ENCODE peak calls at places on chromosomes 1 and 21, in eight cellular contexts. T is transverse colon, S is brain microvascular endothelial cell, L is tibial nerve, I is endothelial cell, M is omental fat pad, B is nephron progenitor cell, A is adrenal gland. F is an unnamed sample.

GRCh38 chr1:215360786-215361185 is 206.3 kb upstream of the KCTD3 start:
- DNase-seq in B (no peak), T (no peak), M (no peak), A (no peak), L (no peak), S (no peak), I (no peak), F (no peak)

GRCh38 chr1:159214149-159214760 is 9.6 kb downstream of the ACKR1 start:
- DNase-seq in S (peak; percentile 18), I (peak; percentile 64), A (peak; percentile 45), T (peak; percentile 20), L (no peak), B (peak; percentile 57), M (no peak), F (no peak)

GRCh38 chr1:64327119-64327518 is 123.7 kb downstream of the UBE2U start:
- DNase-seq in T (no peak), M (no peak), S (no peak), A (no peak), B (no peak), L (no peak), I (no peak), F (no peak)

GRCh38 chr21:45050786-45051489 is 23.4 kb upstream of the ADARB1 start:
- DNase-seq in S (peak; percentile 95), A (no peak), L (no peak), I (no peak), B (no peak), M (no peak), T (no peak), F (no peak)

GRCh38 chr1:10648689-10649483 is 147.6 kb downstream of the CASZ1 start:
- DNase-seq in L (no peak), B (peak; percentile 74), M (no peak), I (no peak), T (no peak), S (no peak), A (no peak), F (no peak)

GRCh38 chr1:203567596-203567995 is 59.0 kb upstream of the ATP2B4 start:
- DNase-seq in B (no peak), S (no peak), T (no peak), A (no peak), M (no peak), I (no peak), L (no peak), F (no peak)

GRCh38 chr21:40120944-40121575 is 253.8 kb downstream of the PCP4 start:
- DNase-seq in I (no peak), T (no peak), L (no peak), B (no peak), S (no peak), A (no peak), M (no peak), F (no peak)

GRCh38 chr1:240169188-240169587 is 77.5 kb downstream of the FMN2 start:
- DNase-seq in L (no peak), S (peak; percentile 22), T (no peak), I (no peak), M (no peak), A (no peak), B (no peak), F (no peak)

GRCh38 chr1:44276901-44277300 is 63.6 kb downstream of the DMAP1 start:
- DNase-seq in L (no peak), T (no peak), S (no peak), B (no peak), M (no peak), I (no peak), A (no peak), F (no peak)

GRCh38 chr1:51297401-51298321 is 32.7 kb downstream of the TTC39A start:
- DNase-seq in L (no peak), A (no peak), I (no peak), S (no peak), M (no peak), B (no peak), T (peak; percentile 42), F (no peak)

GRCh38 chr1:105793541-105794146 is 1262.8 kb upstream of the PRMT6 start:
- DNase-seq in T (peak; percentile 27), L (no peak), A (peak; percentile 18), I (peak; percentile 69), M (no peak), S (peak; percentile 39), B (peak; percentile 69), F (no peak)

GRCh38 chr1:220843481-220844011 is 35.7 kb upstream of the HLX start:
- DNase-seq in S (peak; percentile 3), B (no peak), L (peak; percentile 21), M (no peak), I (no peak), T (no peak), A (peak; percentile 18), F (no peak)

GRCh38 chr1:153538315-153538821 is 2.4 kb downstream of the S100A5 start:
- DNase-seq in A (no peak), I (no peak), L (no peak), T (peak; percentile 84), B (no peak), S (no peak), M (no peak), F (peak; percentile 24)
- TF ChIP-seq CTCF in A (no peak), I (no peak), L (no peak), T (no peak), B (no peak), S (no peak), M (no peak), F (no peak)

DNA sequence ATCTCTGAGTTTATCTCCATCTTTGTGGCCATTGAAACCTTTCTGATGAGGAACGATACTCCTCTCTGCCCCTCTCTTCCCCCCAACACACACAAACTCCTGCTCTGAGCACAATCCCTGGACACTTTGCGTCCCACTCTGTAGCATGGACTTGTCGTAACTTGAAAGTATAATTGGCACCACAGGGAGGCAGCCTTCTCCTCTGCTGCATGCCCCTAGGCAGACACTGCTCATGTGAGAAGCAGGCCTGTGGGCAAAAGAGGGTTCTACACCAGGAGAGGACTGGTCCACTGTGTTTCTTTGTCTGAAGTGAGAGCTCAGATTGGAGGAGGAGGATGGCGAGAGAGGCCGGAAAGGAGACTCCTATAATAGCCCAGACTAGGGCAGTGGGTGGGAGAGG is 3.8 kb upstream of the PARS2 start:
- DNase-seq in S (peak; percentile 3), M (no peak), B (no peak), T (peak; percentile 28), I (peak; percentile 20), A (no peak), L (no peak), F (no peak)
- TF ChIP-seq CTCF in S (peak; percentile 21), M (no peak), B (no peak), T (peak; percentile 26), I (no peak), A (peak; percentile 4), L (no peak), F (peak; percentile 47)

GRCh38 chr1:15950302-15950701 is 25.6 kb downstream of the ZBTB17 start:
- DNase-seq in L (no peak), I (no peak), S (no peak), B (no peak), M (no peak), A (no peak), T (no peak), F (no peak)

GRCh38 chr1:15952317-15953258 is 23.3 kb downstream of the ZBTB17 start:
- DNase-seq in B (no peak), I (no peak), T (no peak), M (no peak), S (peak; percentile 96), A (peak; percentile 72), L (no peak), F (no peak)

GRCh38 chr1:15950763-15951295 is 25.1 kb downstream of the ZBTB17 start:
- DNase-seq in I (no peak), T (no peak), M (peak; percentile 58), B (no peak), A (peak; percentile 94), S (no peak), L (no peak), F (no peak)

GRCh38 chr1:15953294-15953771 is 22.6 kb downstream of the ZBTB17 start:
- DNase-seq in B (no peak), L (no peak), I (no peak), A (no peak), T (no peak), M (no peak), S (no peak), F (no peak)

DNA sequence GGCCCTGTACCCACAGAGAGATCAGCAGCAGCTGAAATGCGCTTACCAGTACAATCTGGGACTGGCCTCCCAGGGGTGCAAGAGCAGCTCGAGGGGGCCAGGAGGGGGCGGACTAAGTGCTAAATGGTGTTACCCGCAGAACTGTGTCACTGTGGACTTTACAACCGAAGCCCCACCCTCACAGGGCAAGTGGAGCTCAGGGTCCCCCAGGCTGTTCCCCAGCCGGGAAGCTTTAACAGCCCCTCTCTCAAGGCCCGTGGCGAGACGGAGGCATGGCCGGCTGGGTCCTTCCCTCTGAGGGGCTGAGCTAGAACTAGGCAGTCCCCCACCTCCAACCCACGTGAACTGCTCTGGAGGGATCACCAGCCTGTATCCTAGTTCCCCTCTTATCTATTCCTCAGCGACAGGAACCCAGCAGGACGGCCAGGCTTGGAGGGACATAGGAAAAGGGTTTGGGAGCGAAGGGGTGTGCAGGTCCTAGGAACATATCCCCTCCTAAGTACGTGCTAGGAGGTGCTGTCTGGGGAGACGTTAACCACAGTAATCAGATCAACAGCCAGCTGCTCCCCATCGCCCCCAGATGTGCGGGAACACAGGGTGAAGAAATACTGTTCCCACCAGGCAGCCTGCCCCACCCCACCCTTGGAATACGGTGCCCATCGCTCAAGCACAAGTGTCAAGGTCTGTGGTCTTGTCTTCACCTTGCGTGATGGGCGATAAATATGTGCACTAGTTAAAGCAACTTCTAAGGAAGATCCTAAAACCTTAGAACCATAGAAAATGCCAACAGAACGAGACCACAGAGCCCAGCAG is 24.4 kb downstream of the ZBTB17 start:
- DNase-seq in B (no peak), L (no peak), I (no peak), M (no peak), S (no peak), A (no peak), T (no peak), F (no peak)
- TF ChIP-seq CTCF in B (no peak), L (no peak), I (no peak), M (no peak), S (no peak), A (no peak), T (no peak), F (no peak)

GRCh38 chr1:7352364-7352763 is 418.7 kb upstream of the VAMP3 start:
- DNase-seq in M (no peak), T (no peak), L (no peak), A (no peak), B (no peak), S (no peak), I (no peak), F (no peak)

GRCh38 chr1:7358346-7358745 is 412.8 kb upstream of the VAMP3 start:
- DNase-seq in I (no peak), T (no peak), S (no peak), A (peak; percentile 22), M (no peak), B (no peak), L (no peak), F (no peak)

GRCh38 chr1:7356079-7356478 is 415.0 kb upstream of the VAMP3 start:
- DNase-seq in L (no peak), A (no peak), B (no peak), S (no peak), M (no peak), I (no peak), T (no peak), F (no peak)

GRCh38 chr1:7352974-7353373 is 418.1 kb upstream of the VAMP3 start:
- DNase-seq in I (no peak), B (no peak), S (no peak), M (no peak), L (no peak), T (no peak), A (no peak), F (no peak)

DNA sequence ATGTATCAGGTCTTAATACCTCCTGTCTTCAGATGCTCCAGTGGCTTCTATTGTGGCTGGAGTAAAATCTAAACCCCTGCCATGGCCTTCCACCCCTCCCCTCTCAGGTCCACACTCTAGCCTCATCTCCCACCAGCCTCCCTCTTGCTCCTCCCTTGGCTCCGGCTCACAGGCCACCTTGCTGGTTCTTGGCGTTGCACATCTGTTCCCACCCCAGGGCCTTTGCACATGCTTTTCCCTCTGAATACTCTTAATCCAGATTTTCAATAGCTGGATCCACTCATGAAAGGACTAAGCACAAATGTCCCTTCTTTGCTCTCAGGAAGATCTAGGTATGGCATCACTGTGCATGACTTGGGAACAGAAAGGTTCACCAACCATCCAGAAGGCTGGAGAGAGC is 415.4 kb upstream of the VAMP3 start:
- DNase-seq in B (no peak), T (no peak), M (no peak), A (no peak), S (no peak), I (no peak), L (no peak), F (no peak)
- TF ChIP-seq CTCF in B (no peak), T (no peak), M (no peak), A (no peak), S (no peak), I (no peak), L (no peak), F (no peak)

F was measured in D721Med.